ENCODE peak calls at places on chromosomes 13 and 19, in six cellular contexts. One of them, this sample, is unnamed.

GRCh38 chr13:97459215-97459772 is 25.3 kb downstream of the RAP2A start:
- DNase-seq in nucleus accumbens: no peak
- DNase-seq in COLO829: no peak
- DNase-seq in CD8-positive, alpha-beta T cell: no peak
- DNase-seq in activated CD8-positive, alpha-beta memory T cell treated with anti-CD3 and anti-CD28 coated beads for 48 hours: no peak
- DNase-seq in renal cortical epithelial cell: no peak
- DNase-seq in this sample: no peak

GRCh38 chr19:46426506-46427162 is 2.1 kb downstream of the PNMA8C start:
- DNase-seq in renal cortical epithelial cell: peak; percentile 74
- DNase-seq in nucleus accumbens: peak; percentile 81
- DNase-seq in COLO829: peak; percentile 80
- DNase-seq in activated CD8-positive, alpha-beta memory T cell treated with anti-CD3 and anti-CD28 coated beads for 48 hours: peak; percentile 33
- DNase-seq in CD8-positive, alpha-beta T cell: no peak
- DNase-seq in this sample: peak; percentile 86

GRCh38 chr13:40781717-40782116 is 7.7 kb upstream of the SLC25A15 start:
- DNase-seq in activated CD8-positive, alpha-beta memory T cell treated with anti-CD3 and anti-CD28 coated beads for 48 hours: no peak
- DNase-seq in nucleus accumbens: no peak
- DNase-seq in CD8-positive, alpha-beta T cell: no peak
- DNase-seq in renal cortical epithelial cell: no peak
- DNase-seq in COLO829: no peak
- DNase-seq in this sample: no peak

GRCh38 chr13:34044041-34044440 is 226.1 kb downstream of the RFC3 start:
- DNase-seq in renal cortical epithelial cell: no peak
- DNase-seq in CD8-positive, alpha-beta T cell: no peak
- DNase-seq in activated CD8-positive, alpha-beta memory T cell treated with anti-CD3 and anti-CD28 coated beads for 48 hours: no peak
- DNase-seq in nucleus accumbens: no peak
- DNase-seq in COLO829: no peak
- DNase-seq in this sample: no peak

GRCh38 chr19:18419195-18419698 is at the start of gene SSBP4:
- DNase-seq in activated CD8-positive, alpha-beta memory T cell treated with anti-CD3 and anti-CD28 coated beads for 48 hours: no peak
- DNase-seq in renal cortical epithelial cell: no peak
- DNase-seq in COLO829: peak; percentile 88
- DNase-seq in CD8-positive, alpha-beta T cell: peak; percentile 43
- DNase-seq in nucleus accumbens: peak; percentile 61
- DNase-seq in this sample: peak; percentile 90

GRCh38 chr13:40158218-40158617 is 502.8 kb downstream of the COG6 start:
- DNase-seq in nucleus accumbens: no peak
- DNase-seq in renal cortical epithelial cell: peak; percentile 41
- DNase-seq in activated CD8-positive, alpha-beta memory T cell treated with anti-CD3 and anti-CD28 coated beads for 48 hours: no peak
- DNase-seq in CD8-positive, alpha-beta T cell: no peak
- DNase-seq in COLO829: no peak
- DNase-seq in this sample: no peak

GRCh38 chr13:20105161-20105689 is 55.6 kb downstream of the GJA3 start:
- DNase-seq in CD8-positive, alpha-beta T cell: no peak
- DNase-seq in COLO829: no peak
- DNase-seq in activated CD8-positive, alpha-beta memory T cell treated with anti-CD3 and anti-CD28 coated beads for 48 hours: no peak
- DNase-seq in renal cortical epithelial cell: no peak
- DNase-seq in nucleus accumbens: no peak
- DNase-seq in this sample: no peak

GRCh38 chr19:55440411-55441105 is 2.5 kb downstream of the SHISA7 start:
- DNase-seq in CD8-positive, alpha-beta T cell: no peak
- DNase-seq in nucleus accumbens: no peak
- DNase-seq in COLO829: peak; percentile 53
- DNase-seq in renal cortical epithelial cell: no peak
- DNase-seq in activated CD8-positive, alpha-beta memory T cell treated with anti-CD3 and anti-CD28 coated beads for 48 hours: no peak
- DNase-seq in this sample: peak; percentile 80

GRCh38 chr13:107956889-107957288 is 258.4 kb downstream of the LIG4 start:
- DNase-seq in nucleus accumbens: no peak
- DNase-seq in renal cortical epithelial cell: no peak
- DNase-seq in COLO829: no peak
- DNase-seq in activated CD8-positive, alpha-beta memory T cell treated with anti-CD3 and anti-CD28 coated beads for 48 hours: no peak
- DNase-seq in CD8-positive, alpha-beta T cell: no peak
- DNase-seq in this sample: no peak

GRCh38 chr19:11203194-11204075 is 6.1 kb upstream of the KANK2 start:
- DNase-seq in activated CD8-positive, alpha-beta memory T cell treated with anti-CD3 and anti-CD28 coated beads for 48 hours: no peak
- DNase-seq in renal cortical epithelial cell: peak; percentile 58
- DNase-seq in nucleus accumbens: peak; percentile 56
- DNase-seq in COLO829: peak; percentile 51
- DNase-seq in CD8-positive, alpha-beta T cell: no peak
- DNase-seq in this sample: peak; percentile 31

GRCh38 chr19:8988204-8988603 is 22.0 kb downstream of the MUC16 start:
- DNase-seq in nucleus accumbens: no peak
- DNase-seq in COLO829: no peak
- DNase-seq in CD8-positive, alpha-beta T cell: no peak
- DNase-seq in renal cortical epithelial cell: no peak
- DNase-seq in activated CD8-positive, alpha-beta memory T cell treated with anti-CD3 and anti-CD28 coated beads for 48 hours: no peak
- DNase-seq in this sample: no peak

GRCh38 chr13:106182404-106182803 is 353.1 kb downstream of the EFNB2 start:
- DNase-seq in renal cortical epithelial cell: peak; percentile 93
- DNase-seq in nucleus accumbens: no peak
- DNase-seq in activated CD8-positive, alpha-beta memory T cell treated with anti-CD3 and anti-CD28 coated beads for 48 hours: no peak
- DNase-seq in CD8-positive, alpha-beta T cell: no peak
- DNase-seq in COLO829: peak; percentile 29
- DNase-seq in this sample: no peak

GRCh38 chr13:48973845-48974431 is 1.8 kb upstream of the FNDC3A start:
- DNase-seq in COLO829: no peak
- DNase-seq in renal cortical epithelial cell: no peak
- DNase-seq in activated CD8-positive, alpha-beta memory T cell treated with anti-CD3 and anti-CD28 coated beads for 48 hours: no peak
- DNase-seq in nucleus accumbens: no peak
- DNase-seq in CD8-positive, alpha-beta T cell: no peak
- DNase-seq in this sample: no peak

GRCh38 chr19:41426952-41427646 is at the start of gene B3GNT8:
- DNase-seq in CD8-positive, alpha-beta T cell: no peak
- DNase-seq in activated CD8-positive, alpha-beta memory T cell treated with anti-CD3 and anti-CD28 coated beads for 48 hours: no peak
- DNase-seq in COLO829: no peak
- DNase-seq in nucleus accumbens: no peak
- DNase-seq in renal cortical epithelial cell: peak; percentile 30
- DNase-seq in this sample: peak; percentile 13

GRCh38 chr19:55365245-55365644 is 2.2 kb upstream of the GARIN5B start:
- DNase-seq in CD8-positive, alpha-beta T cell: no peak
- DNase-seq in COLO829: no peak
- DNase-seq in activated CD8-positive, alpha-beta memory T cell treated with anti-CD3 and anti-CD28 coated beads for 48 hours: no peak
- DNase-seq in renal cortical epithelial cell: no peak
- DNase-seq in nucleus accumbens: no peak
- DNase-seq in this sample: no peak

GRCh38 chr13:86813198-86813597 is 858.0 kb upstream of the SLITRK5 start:
- DNase-seq in nucleus accumbens: no peak
- DNase-seq in activated CD8-positive, alpha-beta memory T cell treated with anti-CD3 and anti-CD28 coated beads for 48 hours: no peak
- DNase-seq in renal cortical epithelial cell: no peak
- DNase-seq in COLO829: no peak
- DNase-seq in CD8-positive, alpha-beta T cell: no peak
- DNase-seq in this sample: no peak

GRCh38 chr13:29934531-29935308 is 84.3 kb upstream of the UBL3 start:
- DNase-seq in renal cortical epithelial cell: no peak
- DNase-seq in activated CD8-positive, alpha-beta memory T cell treated with anti-CD3 and anti-CD28 coated beads for 48 hours: no peak
- DNase-seq in nucleus accumbens: peak; percentile 11
- DNase-seq in COLO829: no peak
- DNase-seq in CD8-positive, alpha-beta T cell: no peak
- DNase-seq in this sample: no peak

GRCh38 chr13:110408286-110408685 is 101.2 kb downstream of the COL4A2 start:
- DNase-seq in nucleus accumbens: no peak
- DNase-seq in activated CD8-positive, alpha-beta memory T cell treated with anti-CD3 and anti-CD28 coated beads for 48 hours: no peak
- DNase-seq in CD8-positive, alpha-beta T cell: no peak
- DNase-seq in renal cortical epithelial cell: no peak
- DNase-seq in COLO829: no peak
- DNase-seq in this sample: no peak

GRCh38 chr13:92074658-92075057 is 676.2 kb downstream of the GPC5 start:
- DNase-seq in activated CD8-positive, alpha-beta memory T cell treated with anti-CD3 and anti-CD28 coated beads for 48 hours: no peak
- DNase-seq in CD8-positive, alpha-beta T cell: no peak
- DNase-seq in nucleus accumbens: no peak
- DNase-seq in renal cortical epithelial cell: peak; percentile 29
- DNase-seq in COLO829: peak; percentile 19
- DNase-seq in this sample: peak; percentile 3

GRCh38 chr19:58356236-58356970 is 3.1 kb upstream of the A1BG start:
- DNase-seq in renal cortical epithelial cell: no peak
- DNase-seq in CD8-positive, alpha-beta T cell: no peak
- DNase-seq in activated CD8-positive, alpha-beta memory T cell treated with anti-CD3 and anti-CD28 coated beads for 48 hours: peak; percentile 18
- DNase-seq in COLO829: no peak
- DNase-seq in nucleus accumbens: no peak
- DNase-seq in this sample: no peak

GRCh38 chr19:18456974-18457373 is 19.0 kb upstream of the ISYNA1 start:
- DNase-seq in activated CD8-positive, alpha-beta memory T cell treated with anti-CD3 and anti-CD28 coated beads for 48 hours: no peak
- DNase-seq in renal cortical epithelial cell: no peak
- DNase-seq in nucleus accumbens: no peak
- DNase-seq in COLO829: no peak
- DNase-seq in CD8-positive, alpha-beta T cell: no peak
- DNase-seq in this sample: no peak

GRCh38 chr13:19606152-19606551 is 27.3 kb upstream of the MPHOSPH8 start:
- DNase-seq in COLO829: no peak
- DNase-seq in nucleus accumbens: no peak
- DNase-seq in activated CD8-positive, alpha-beta memory T cell treated with anti-CD3 and anti-CD28 coated beads for 48 hours: no peak
- DNase-seq in CD8-positive, alpha-beta T cell: no peak
- DNase-seq in renal cortical epithelial cell: no peak
- DNase-seq in this sample: no peak

GRCh38 chr13:51794959-51795358 is 9.0 kb downstream of the DHRS12 start:
- DNase-seq in CD8-positive, alpha-beta T cell: no peak
- DNase-seq in renal cortical epithelial cell: no peak
- DNase-seq in COLO829: no peak
- DNase-seq in nucleus accumbens: no peak
- DNase-seq in activated CD8-positive, alpha-beta memory T cell treated with anti-CD3 and anti-CD28 coated beads for 48 hours: no peak
- DNase-seq in this sample: peak; percentile 67

GRCh38 chr19:7980635-7981121 is 24.8 kb downstream of the ELAVL1 start:
- DNase-seq in renal cortical epithelial cell: no peak
- DNase-seq in CD8-positive, alpha-beta T cell: no peak
- DNase-seq in nucleus accumbens: no peak
- DNase-seq in activated CD8-positive, alpha-beta memory T cell treated with anti-CD3 and anti-CD28 coated beads for 48 hours: no peak
- DNase-seq in COLO829: no peak
- DNase-seq in this sample: no peak

GRCh38 chr19:46546194-46546896 is 50.7 kb upstream of the PNMA8B start:
- DNase-seq in nucleus accumbens: no peak
- DNase-seq in activated CD8-positive, alpha-beta memory T cell treated with anti-CD3 and anti-CD28 coated beads for 48 hours: no peak
- DNase-seq in renal cortical epithelial cell: peak; percentile 81
- DNase-seq in COLO829: peak; percentile 35
- DNase-seq in CD8-positive, alpha-beta T cell: no peak
- DNase-seq in this sample: peak; percentile 12

GRCh38 chr13:100887729-100888151 is 213.1 kb upstream of the TMTC4 start:
- DNase-seq in CD8-positive, alpha-beta T cell: no peak
- DNase-seq in renal cortical epithelial cell: peak; percentile 88
- DNase-seq in nucleus accumbens: no peak
- DNase-seq in COLO829: peak; percentile 43
- DNase-seq in activated CD8-positive, alpha-beta memory T cell treated with anti-CD3 and anti-CD28 coated beads for 48 hours: no peak
- DNase-seq in this sample: no peak

GRCh38 chr13:52906122-52906903 is 57.9 kb upstream of the PCDH8 start:
- DNase-seq in nucleus accumbens: no peak
- DNase-seq in renal cortical epithelial cell: no peak
- DNase-seq in CD8-positive, alpha-beta T cell: no peak
- DNase-seq in activated CD8-positive, alpha-beta memory T cell treated with anti-CD3 and anti-CD28 coated beads for 48 hours: no peak
- DNase-seq in COLO829: no peak
- DNase-seq in this sample: peak; percentile 85

GRCh38 chr13:97573011-97573410 is 139.0 kb downstream of the RAP2A start:
- DNase-seq in activated CD8-positive, alpha-beta memory T cell treated with anti-CD3 and anti-CD28 coated beads for 48 hours: no peak
- DNase-seq in nucleus accumbens: no peak
- DNase-seq in COLO829: no peak
- DNase-seq in renal cortical epithelial cell: no peak
- DNase-seq in CD8-positive, alpha-beta T cell: no peak
- DNase-seq in this sample: no peak

GRCh38 chr13:26961890-26962615 is 201.5 kb upstream of the GPR12 start:
- DNase-seq in COLO829: no peak
- DNase-seq in nucleus accumbens: no peak
- DNase-seq in activated CD8-positive, alpha-beta memory T cell treated with anti-CD3 and anti-CD28 coated beads for 48 hours: no peak
- DNase-seq in CD8-positive, alpha-beta T cell: no peak
- DNase-seq in renal cortical epithelial cell: no peak
- DNase-seq in this sample: peak; percentile 68

GRCh38 chr13:61486496-61486895 is 70.8 kb upstream of the PCDH20 start:
- DNase-seq in COLO829: no peak
- DNase-seq in activated CD8-positive, alpha-beta memory T cell treated with anti-CD3 and anti-CD28 coated beads for 48 hours: no peak
- DNase-seq in CD8-positive, alpha-beta T cell: no peak
- DNase-seq in renal cortical epithelial cell: no peak
- DNase-seq in nucleus accumbens: no peak
- DNase-seq in this sample: no peak